ENCODE peak calls at places on chromosomes 2 and 18, in nine cellular contexts. One of them, this sample, is unnamed.

GRCh38 chr2:144459937-144460336 is 60.0 kb downstream of the ZEB2 start:
- DNase-seq in RWPE1: no peak
- DNase-seq in GM13977: no peak
- DNase-seq in neuronal stem cell: no peak
- DNase-seq in GM23338: peak
- DNase-seq in fibroblast of lung: peak
- DNase-seq in AG08396: peak
- DNase-seq in A673: no peak
- DNase-seq in GM12864: no peak
- DNase-seq in this sample: no peak

GRCh38 chr18:6219116-6219717 is 195.5 kb downstream of the L3MBTL4 start:
- DNase-seq in RWPE1: no peak
- DNase-seq in GM13977: no peak
- DNase-seq in neuronal stem cell: peak
- DNase-seq in GM23338: peak
- DNase-seq in fibroblast of lung: peak
- DNase-seq in AG08396: peak
- DNase-seq in A673: peak
- DNase-seq in GM12864: peak
- DNase-seq in this sample: no peak

GRCh38 chr18:7488571-7488970 is 78.5 kb upstream of the PTPRM start:
- DNase-seq in RWPE1: no peak
- DNase-seq in GM13977: no peak
- DNase-seq in neuronal stem cell: no peak
- DNase-seq in GM23338: peak
- DNase-seq in fibroblast of lung: no peak
- DNase-seq in AG08396: no peak
- DNase-seq in A673: no peak
- DNase-seq in GM12864: no peak
- DNase-seq in this sample: no peak

GRCh38 chr2:54920660-54921059 is 129.6 kb downstream of the RTN4 start:
- DNase-seq in RWPE1: no peak
- DNase-seq in GM13977: no peak
- DNase-seq in neuronal stem cell: no peak
- DNase-seq in GM23338: no peak
- DNase-seq in fibroblast of lung: no peak
- DNase-seq in AG08396: no peak
- DNase-seq in A673: no peak
- DNase-seq in GM12864: no peak
- DNase-seq in this sample: no peak

GRCh38 chr2:208099682-208100081 is 24.6 kb downstream of the CRYGD start:
- DNase-seq in RWPE1: no peak
- DNase-seq in GM13977: no peak
- DNase-seq in neuronal stem cell: no peak
- DNase-seq in GM23338: no peak
- DNase-seq in fibroblast of lung: no peak
- DNase-seq in AG08396: no peak
- DNase-seq in A673: no peak
- DNase-seq in GM12864: no peak
- DNase-seq in this sample: no peak

GRCh38 chr18:54386043-54386442 is 28.3 kb downstream of the C18orf54 start:
- DNase-seq in RWPE1: no peak
- DNase-seq in GM13977: no peak
- DNase-seq in neuronal stem cell: no peak
- DNase-seq in GM23338: peak
- DNase-seq in fibroblast of lung: no peak
- DNase-seq in AG08396: no peak
- DNase-seq in A673: no peak
- DNase-seq in GM12864: no peak
- DNase-seq in this sample: no peak

GRCh38 chr2:200584639-200585038 is 1.2 kb upstream of the AOX1 start:
- DNase-seq in RWPE1: no peak
- DNase-seq in GM13977: peak
- DNase-seq in neuronal stem cell: no peak
- DNase-seq in GM23338: no peak
- DNase-seq in fibroblast of lung: no peak
- DNase-seq in AG08396: no peak
- DNase-seq in A673: no peak
- DNase-seq in GM12864: no peak
- DNase-seq in this sample: no peak

GRCh38 chr2:218569661-218570500 is 1.2 kb downstream of the CNOT9 start:
- DNase-seq in RWPE1: peak
- DNase-seq in GM13977: no peak
- DNase-seq in neuronal stem cell: peak
- DNase-seq in GM23338: peak
- DNase-seq in fibroblast of lung: peak
- DNase-seq in AG08396: peak
- DNase-seq in A673: peak
- DNase-seq in GM12864: no peak
- DNase-seq in this sample: no peak

GRCh38 chr2:23679044-23679443 is 247.9 kb downstream of the ATAD2B start:
- DNase-seq in RWPE1: no peak
- DNase-seq in GM13977: no peak
- DNase-seq in neuronal stem cell: no peak
- DNase-seq in GM23338: no peak
- DNase-seq in fibroblast of lung: no peak
- DNase-seq in AG08396: no peak
- DNase-seq in A673: no peak
- DNase-seq in GM12864: no peak
- DNase-seq in this sample: no peak

GRCh38 chr2:28068098-28068497 is 177.6 kb downstream of the BABAM2 start:
- DNase-seq in RWPE1: peak
- DNase-seq in GM13977: no peak
- DNase-seq in neuronal stem cell: no peak
- DNase-seq in GM23338: no peak
- DNase-seq in fibroblast of lung: no peak
- DNase-seq in AG08396: no peak
- DNase-seq in A673: peak
- DNase-seq in GM12864: no peak
- DNase-seq in this sample: no peak

GRCh38 chr2:25977768-25978167 is 4.5 kb downstream of the KIF3C start:
- DNase-seq in RWPE1: peak
- DNase-seq in GM13977: no peak
- DNase-seq in neuronal stem cell: no peak
- DNase-seq in GM23338: no peak
- DNase-seq in fibroblast of lung: peak
- DNase-seq in AG08396: no peak
- DNase-seq in A673: no peak
- DNase-seq in GM12864: no peak
- DNase-seq in this sample: no peak

GRCh38 chr2:10414591-10414990 is 33.5 kb downstream of the ODC1 start:
- DNase-seq in RWPE1: no peak
- DNase-seq in GM13977: no peak
- DNase-seq in neuronal stem cell: no peak
- DNase-seq in GM23338: no peak
- DNase-seq in fibroblast of lung: no peak
- DNase-seq in AG08396: no peak
- DNase-seq in A673: no peak
- DNase-seq in GM12864: no peak
- DNase-seq in this sample: peak

GRCh38 chr2:36277876-36278523 is 77.6 kb upstream of the CRIM1 start:
- DNase-seq in RWPE1: no peak
- DNase-seq in GM13977: no peak
- DNase-seq in neuronal stem cell: no peak
- DNase-seq in GM23338: no peak
- DNase-seq in fibroblast of lung: peak
- DNase-seq in AG08396: no peak
- DNase-seq in A673: no peak
- DNase-seq in GM12864: no peak
- DNase-seq in this sample: no peak

GRCh38 chr2:71822463-71822862 is 325.2 kb downstream of the CYP26B1 start:
- DNase-seq in RWPE1: no peak
- DNase-seq in GM13977: no peak
- DNase-seq in neuronal stem cell: no peak
- DNase-seq in GM23338: no peak
- DNase-seq in fibroblast of lung: peak
- DNase-seq in AG08396: no peak
- DNase-seq in A673: no peak
- DNase-seq in GM12864: no peak
- DNase-seq in this sample: no peak

GRCh38 chr2:190088917-190089316 is 26.4 kb upstream of the MSTN start:
- DNase-seq in RWPE1: peak
- DNase-seq in GM13977: peak
- DNase-seq in neuronal stem cell: peak
- DNase-seq in GM23338: peak
- DNase-seq in fibroblast of lung: peak
- DNase-seq in AG08396: peak
- DNase-seq in A673: peak
- DNase-seq in GM12864: peak
- DNase-seq in this sample: peak

GRCh38 chr18:49135871-49136270 is 185.1 kb upstream of the SMAD7 start:
- DNase-seq in RWPE1: no peak
- DNase-seq in GM13977: no peak
- DNase-seq in neuronal stem cell: no peak
- DNase-seq in GM23338: peak
- DNase-seq in fibroblast of lung: peak
- DNase-seq in AG08396: peak
- DNase-seq in A673: peak
- DNase-seq in GM12864: no peak
- DNase-seq in this sample: no peak

GRCh38 chr2:13046557-13047165 is 329.9 kb downstream of the TRIB2 start:
- DNase-seq in RWPE1: no peak
- DNase-seq in GM13977: no peak
- DNase-seq in neuronal stem cell: no peak
- DNase-seq in GM23338: peak
- DNase-seq in fibroblast of lung: peak
- DNase-seq in AG08396: no peak
- DNase-seq in A673: peak
- DNase-seq in GM12864: no peak
- DNase-seq in this sample: no peak

GRCh38 chr2:134491796-134492441 is 226.9 kb downstream of the TMEM163 start:
- DNase-seq in RWPE1: peak
- DNase-seq in GM13977: no peak
- DNase-seq in neuronal stem cell: no peak
- DNase-seq in GM23338: no peak
- DNase-seq in fibroblast of lung: no peak
- DNase-seq in AG08396: no peak
- DNase-seq in A673: peak
- DNase-seq in GM12864: no peak
- DNase-seq in this sample: peak

GRCh38 chr18:26568926-26569700 is 20.8 kb upstream of the KCTD1 start:
- DNase-seq in RWPE1: no peak
- DNase-seq in GM13977: no peak
- DNase-seq in neuronal stem cell: no peak
- DNase-seq in GM23338: no peak
- DNase-seq in fibroblast of lung: no peak
- DNase-seq in AG08396: no peak
- DNase-seq in A673: no peak
- DNase-seq in GM12864: no peak
- DNase-seq in this sample: no peak

This sample was measured in NCI-H2029 treated with DMSO at 0.1 percent for 48 hours.